ENCODE peak calls at places on chromosomes 12 and 14, in nine cellular contexts. One of them, this sample, is unnamed.

GRCh38 chr12:109952873-109953272 is 43.3 kb downstream of the GIT2 start:
- DNase-seq in GM12878: no peak
- DNase-seq in Calu3: no peak
- DNase-seq in tibial artery: no peak
- DNase-seq in ovary: no peak
- DNase-seq in activated CD8-positive, alpha-beta T cell treated with anti-CD3 and anti-CD28 coated beads for 36 hours: no peak
- DNase-seq in uterus: no peak
- DNase-seq in CD8-positive, alpha-beta T cell: no peak
- DNase-seq in AG09309: no peak
- DNase-seq in this sample: no peak

GRCh38 chr14:100304825-100305445 is 1.3 kb downstream of the SLC25A29 start:
- DNase-seq in ovary: peak; percentile 71
- DNase-seq in GM12878: no peak
- DNase-seq in AG09309: no peak
- DNase-seq in tibial artery: no peak
- DNase-seq in CD8-positive, alpha-beta T cell: peak; percentile 37
- DNase-seq in activated CD8-positive, alpha-beta T cell treated with anti-CD3 and anti-CD28 coated beads for 36 hours: peak; percentile 37
- DNase-seq in uterus: peak; percentile 62
- DNase-seq in Calu3: peak; percentile 62
- DNase-seq in this sample: no peak

GRCh38 chr12:68612245-68612644 is 1.5 kb downstream of the RAP1B start:
- DNase-seq in CD8-positive, alpha-beta T cell: no peak
- DNase-seq in Calu3: no peak
- DNase-seq in GM12878: no peak
- DNase-seq in activated CD8-positive, alpha-beta T cell treated with anti-CD3 and anti-CD28 coated beads for 36 hours: no peak
- DNase-seq in uterus: no peak
- DNase-seq in ovary: no peak
- DNase-seq in AG09309: no peak
- DNase-seq in tibial artery: no peak
- DNase-seq in this sample: no peak

GRCh38 chr12:75480469-75480949 is at the start of gene GLIPR1:
- DNase-seq in CD8-positive, alpha-beta T cell: peak; percentile 76
- DNase-seq in tibial artery: peak; percentile 90
- DNase-seq in AG09309: peak; percentile 98
- DNase-seq in uterus: peak; percentile 85
- DNase-seq in Calu3: peak; percentile 55
- DNase-seq in ovary: peak; percentile 76
- DNase-seq in activated CD8-positive, alpha-beta T cell treated with anti-CD3 and anti-CD28 coated beads for 36 hours: peak; percentile 86
- DNase-seq in GM12878: peak; percentile 72
- DNase-seq in this sample: no peak

GRCh38 chr14:68956728-68957127 is 22.4 kb downstream of the ACTN1 start:
- DNase-seq in uterus: no peak
- DNase-seq in Calu3: no peak
- DNase-seq in AG09309: peak; percentile 45
- DNase-seq in GM12878: no peak
- DNase-seq in activated CD8-positive, alpha-beta T cell treated with anti-CD3 and anti-CD28 coated beads for 36 hours: no peak
- DNase-seq in CD8-positive, alpha-beta T cell: no peak
- DNase-seq in tibial artery: no peak
- DNase-seq in ovary: no peak
- DNase-seq in this sample: no peak

GRCh38 chr14:53925201-53925766 is 31.3 kb downstream of the BMP4 start:
- DNase-seq in ovary: no peak
- DNase-seq in GM12878: no peak
- DNase-seq in tibial artery: no peak
- DNase-seq in CD8-positive, alpha-beta T cell: no peak
- DNase-seq in Calu3: no peak
- DNase-seq in activated CD8-positive, alpha-beta T cell treated with anti-CD3 and anti-CD28 coated beads for 36 hours: no peak
- DNase-seq in AG09309: peak; percentile 45
- DNase-seq in uterus: no peak
- DNase-seq in this sample: no peak

GRCh38 chr14:68250950-68251765 is 431.6 kb downstream of the RAD51B start:
- DNase-seq in ovary: no peak
- DNase-seq in AG09309: no peak
- DNase-seq in CD8-positive, alpha-beta T cell: no peak
- DNase-seq in GM12878: no peak
- DNase-seq in activated CD8-positive, alpha-beta T cell treated with anti-CD3 and anti-CD28 coated beads for 36 hours: no peak
- DNase-seq in uterus: no peak
- DNase-seq in Calu3: no peak
- DNase-seq in tibial artery: no peak
- DNase-seq in this sample: no peak

GRCh38 chr14:96415559-96415958 is 23.6 kb downstream of the AK7 start:
- DNase-seq in GM12878: no peak
- DNase-seq in uterus: no peak
- DNase-seq in activated CD8-positive, alpha-beta T cell treated with anti-CD3 and anti-CD28 coated beads for 36 hours: no peak
- DNase-seq in CD8-positive, alpha-beta T cell: no peak
- DNase-seq in tibial artery: no peak
- DNase-seq in AG09309: no peak
- DNase-seq in ovary: no peak
- DNase-seq in Calu3: no peak
- DNase-seq in this sample: no peak

GRCh38 chr14:94689218-94689984 is 77.2 kb downstream of the SERPINA3 start:
- DNase-seq in AG09309: no peak
- DNase-seq in CD8-positive, alpha-beta T cell: peak; percentile 27
- DNase-seq in uterus: peak; percentile 30
- DNase-seq in ovary: peak; percentile 76
- DNase-seq in tibial artery: peak; percentile 72
- DNase-seq in activated CD8-positive, alpha-beta T cell treated with anti-CD3 and anti-CD28 coated beads for 36 hours: peak; percentile 63
- DNase-seq in GM12878: no peak
- DNase-seq in Calu3: peak; percentile 84
- DNase-seq in this sample: peak; percentile 93
- TF ChIP-seq CTCF in AG09309: peak; percentile 78
- TF ChIP-seq CTCF in CD8-positive, alpha-beta T cell: peak; percentile 72
- TF ChIP-seq CTCF in uterus: peak; percentile 83
- TF ChIP-seq CTCF in ovary: peak; percentile 90
- TF ChIP-seq CTCF in tibial artery: peak; percentile 97
- TF ChIP-seq CTCF in activated CD8-positive, alpha-beta T cell treated with anti-CD3 and anti-CD28 coated beads for 36 hours: peak; percentile 95
- TF ChIP-seq CTCF in GM12878: peak; percentile 79
- TF ChIP-seq CTCF in Calu3: peak; percentile 92
- TF ChIP-seq CTCF in this sample: peak; percentile 93

GRCh38 chr14:102571043-102571442 is 21.4 kb upstream of the RCOR1 start:
- DNase-seq in Calu3: no peak
- DNase-seq in CD8-positive, alpha-beta T cell: no peak
- DNase-seq in AG09309: no peak
- DNase-seq in uterus: no peak
- DNase-seq in GM12878: no peak
- DNase-seq in ovary: no peak
- DNase-seq in tibial artery: no peak
- DNase-seq in activated CD8-positive, alpha-beta T cell treated with anti-CD3 and anti-CD28 coated beads for 36 hours: no peak
- DNase-seq in this sample: no peak

GRCh38 chr14:102565331-102565887 is 27.0 kb upstream of the RCOR1 start:
- DNase-seq in AG09309: no peak
- DNase-seq in tibial artery: no peak
- DNase-seq in Calu3: no peak
- DNase-seq in activated CD8-positive, alpha-beta T cell treated with anti-CD3 and anti-CD28 coated beads for 36 hours: no peak
- DNase-seq in GM12878: peak; percentile 57
- DNase-seq in ovary: no peak
- DNase-seq in CD8-positive, alpha-beta T cell: no peak
- DNase-seq in uterus: no peak
- DNase-seq in this sample: no peak

GRCh38 chr14:102570334-102570995 is 22.0 kb upstream of the RCOR1 start:
- DNase-seq in CD8-positive, alpha-beta T cell: no peak
- DNase-seq in GM12878: no peak
- DNase-seq in uterus: no peak
- DNase-seq in activated CD8-positive, alpha-beta T cell treated with anti-CD3 and anti-CD28 coated beads for 36 hours: no peak
- DNase-seq in tibial artery: no peak
- DNase-seq in ovary: no peak
- DNase-seq in AG09309: no peak
- DNase-seq in Calu3: no peak
- DNase-seq in this sample: no peak

GRCh38 chr14:102568115-102568614 is 24.3 kb upstream of the RCOR1 start:
- DNase-seq in CD8-positive, alpha-beta T cell: peak; percentile 47
- DNase-seq in GM12878: no peak
- DNase-seq in uterus: no peak
- DNase-seq in tibial artery: no peak
- DNase-seq in Calu3: peak; percentile 63
- DNase-seq in activated CD8-positive, alpha-beta T cell treated with anti-CD3 and anti-CD28 coated beads for 36 hours: peak; percentile 78
- DNase-seq in AG09309: no peak
- DNase-seq in ovary: no peak
- DNase-seq in this sample: no peak

GRCh38 chr14:102565959-102566358 is 26.5 kb upstream of the RCOR1 start:
- DNase-seq in AG09309: no peak
- DNase-seq in tibial artery: no peak
- DNase-seq in Calu3: no peak
- DNase-seq in activated CD8-positive, alpha-beta T cell treated with anti-CD3 and anti-CD28 coated beads for 36 hours: no peak
- DNase-seq in GM12878: no peak
- DNase-seq in ovary: no peak
- DNase-seq in uterus: no peak
- DNase-seq in CD8-positive, alpha-beta T cell: no peak
- DNase-seq in this sample: no peak
- TF ChIP-seq CTCF in AG09309: no peak
- TF ChIP-seq CTCF in tibial artery: no peak
- TF ChIP-seq CTCF in Calu3: no peak
- TF ChIP-seq CTCF in activated CD8-positive, alpha-beta T cell treated with anti-CD3 and anti-CD28 coated beads for 36 hours: no peak
- TF ChIP-seq CTCF in GM12878: no peak
- TF ChIP-seq CTCF in ovary: no peak
- TF ChIP-seq CTCF in uterus: no peak
- TF ChIP-seq CTCF in CD8-positive, alpha-beta T cell: no peak
- TF ChIP-seq CTCF in this sample: no peak

GRCh38 chr12:131833896-131834641 is 5.9 kb downstream of the MMP17 start:
- DNase-seq in uterus: no peak
- DNase-seq in tibial artery: peak; percentile 56
- DNase-seq in activated CD8-positive, alpha-beta T cell treated with anti-CD3 and anti-CD28 coated beads for 36 hours: no peak
- DNase-seq in ovary: no peak
- DNase-seq in GM12878: no peak
- DNase-seq in Calu3: no peak
- DNase-seq in AG09309: no peak
- DNase-seq in CD8-positive, alpha-beta T cell: no peak
- DNase-seq in this sample: no peak
- TF ChIP-seq CTCF in uterus: no peak
- TF ChIP-seq CTCF in tibial artery: no peak
- TF ChIP-seq CTCF in activated CD8-positive, alpha-beta T cell treated with anti-CD3 and anti-CD28 coated beads for 36 hours: no peak
- TF ChIP-seq CTCF in ovary: no peak
- TF ChIP-seq CTCF in GM12878: peak; percentile 31
- TF ChIP-seq CTCF in Calu3: peak; percentile 54
- TF ChIP-seq CTCF in AG09309: peak; percentile 45
- TF ChIP-seq CTCF in CD8-positive, alpha-beta T cell: no peak
- TF ChIP-seq CTCF in this sample: no peak

DNA sequence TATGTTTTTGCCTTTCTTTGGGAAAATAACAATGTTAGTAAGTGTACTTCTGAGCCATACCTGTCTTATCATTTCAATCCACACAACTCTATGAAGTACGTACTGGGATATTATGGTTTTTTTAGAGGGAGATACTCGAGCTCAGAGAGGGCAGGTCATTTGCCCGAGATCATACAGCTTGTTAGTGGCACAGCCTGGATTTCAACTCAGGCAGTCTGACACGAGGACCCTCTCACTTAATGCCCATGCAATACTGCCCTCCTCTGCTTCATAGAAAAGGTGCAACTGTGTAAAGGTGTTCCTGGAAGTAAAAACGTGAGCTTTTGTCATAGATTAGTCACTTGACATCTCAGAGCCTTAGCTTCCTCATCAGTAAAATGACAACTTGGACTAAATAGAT is 128.0 kb downstream of the NDUFA12 start:
- DNase-seq in uterus: no peak
- DNase-seq in tibial artery: no peak
- DNase-seq in Calu3: peak; percentile 55
- DNase-seq in AG09309: no peak
- DNase-seq in ovary: peak; percentile 23
- DNase-seq in GM12878: peak; percentile 86
- DNase-seq in CD8-positive, alpha-beta T cell: no peak
- DNase-seq in activated CD8-positive, alpha-beta T cell treated with anti-CD3 and anti-CD28 coated beads for 36 hours: peak; percentile 27
- DNase-seq in this sample: no peak
- TF ChIP-seq CTCF in uterus: peak; percentile 11
- TF ChIP-seq CTCF in tibial artery: no peak
- TF ChIP-seq CTCF in Calu3: no peak
- TF ChIP-seq CTCF in AG09309: no peak
- TF ChIP-seq CTCF in ovary: peak; percentile 27
- TF ChIP-seq CTCF in GM12878: peak; percentile 83
- TF ChIP-seq CTCF in CD8-positive, alpha-beta T cell: no peak
- TF ChIP-seq CTCF in activated CD8-positive, alpha-beta T cell treated with anti-CD3 and anti-CD28 coated beads for 36 hours: peak; percentile 45
- TF ChIP-seq CTCF in this sample: no peak

GRCh38 chr14:106605548-106606448 is 1079.4 kb downstream of the TMEM121 start:
- DNase-seq in Calu3: peak; percentile 53
- DNase-seq in tibial artery: no peak
- DNase-seq in activated CD8-positive, alpha-beta T cell treated with anti-CD3 and anti-CD28 coated beads for 36 hours: peak; percentile 94
- DNase-seq in GM12878: peak; percentile 21
- DNase-seq in AG09309: no peak
- DNase-seq in CD8-positive, alpha-beta T cell: peak; percentile 85
- DNase-seq in ovary: no peak
- DNase-seq in uterus: no peak
- DNase-seq in this sample: no peak
- TF ChIP-seq CTCF in Calu3: peak; percentile 14
- TF ChIP-seq CTCF in tibial artery: no peak
- TF ChIP-seq CTCF in activated CD8-positive, alpha-beta T cell treated with anti-CD3 and anti-CD28 coated beads for 36 hours: peak; percentile 75
- TF ChIP-seq CTCF in GM12878: peak; percentile 69
- TF ChIP-seq CTCF in AG09309: no peak
- TF ChIP-seq CTCF in CD8-positive, alpha-beta T cell: peak; percentile 76
- TF ChIP-seq CTCF in ovary: no peak
- TF ChIP-seq CTCF in uterus: no peak
- TF ChIP-seq CTCF in this sample: no peak

GRCh38 chr12:64670856-64671639 is 60.8 kb downstream of the RASSF3 start:
- DNase-seq in tibial artery: no peak
- DNase-seq in uterus: peak; percentile 56
- DNase-seq in AG09309: no peak
- DNase-seq in Calu3: peak; percentile 37
- DNase-seq in activated CD8-positive, alpha-beta T cell treated with anti-CD3 and anti-CD28 coated beads for 36 hours: peak; percentile 52
- DNase-seq in GM12878: no peak
- DNase-seq in CD8-positive, alpha-beta T cell: no peak
- DNase-seq in ovary: peak; percentile 38
- DNase-seq in this sample: no peak

GRCh38 chr12:64672925-64673409 is 62.7 kb downstream of the RASSF3 start:
- DNase-seq in AG09309: no peak
- DNase-seq in Calu3: peak; percentile 85
- DNase-seq in activated CD8-positive, alpha-beta T cell treated with anti-CD3 and anti-CD28 coated beads for 36 hours: peak; percentile 51
- DNase-seq in ovary: peak; percentile 71
- DNase-seq in uterus: peak; percentile 66
- DNase-seq in tibial artery: no peak
- DNase-seq in CD8-positive, alpha-beta T cell: peak; percentile 35
- DNase-seq in GM12878: no peak
- DNase-seq in this sample: peak; percentile 23

GRCh38 chr12:64669270-64669842 is 59.1 kb downstream of the RASSF3 start:
- DNase-seq in GM12878: peak; percentile 73
- DNase-seq in tibial artery: peak; percentile 79
- DNase-seq in ovary: peak; percentile 50
- DNase-seq in Calu3: peak; percentile 63
- DNase-seq in uterus: peak; percentile 46
- DNase-seq in AG09309: no peak
- DNase-seq in activated CD8-positive, alpha-beta T cell treated with anti-CD3 and anti-CD28 coated beads for 36 hours: peak; percentile 43
- DNase-seq in CD8-positive, alpha-beta T cell: peak; percentile 38
- DNase-seq in this sample: no peak

GRCh38 chr12:64671682-64672081 is 61.4 kb downstream of the RASSF3 start:
- DNase-seq in CD8-positive, alpha-beta T cell: no peak
- DNase-seq in tibial artery: no peak
- DNase-seq in uterus: no peak
- DNase-seq in GM12878: no peak
- DNase-seq in ovary: no peak
- DNase-seq in Calu3: no peak
- DNase-seq in activated CD8-positive, alpha-beta T cell treated with anti-CD3 and anti-CD28 coated beads for 36 hours: no peak
- DNase-seq in AG09309: no peak
- DNase-seq in this sample: no peak

DNA sequence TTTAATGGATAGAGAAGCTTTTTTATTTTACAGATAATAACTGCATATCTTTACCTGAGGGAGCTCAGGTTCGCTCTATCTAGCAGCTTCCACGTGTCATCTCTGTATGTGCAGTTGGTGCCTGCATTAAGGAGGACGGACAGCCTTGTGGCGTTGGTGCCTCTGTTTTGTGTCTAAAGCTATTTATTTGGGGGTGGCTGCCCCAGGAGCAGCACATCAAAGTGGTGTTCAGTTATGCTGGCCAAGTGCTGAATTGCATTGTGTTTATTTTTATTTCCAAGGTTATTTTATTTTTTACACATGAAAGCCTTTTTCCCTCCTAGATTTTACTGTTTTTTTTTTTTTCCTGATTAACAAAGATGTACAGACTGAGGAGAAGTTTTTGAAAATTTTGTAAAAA is 59.7 kb downstream of the RASSF3 start:
- DNase-seq in tibial artery: no peak
- DNase-seq in Calu3: no peak
- DNase-seq in AG09309: no peak
- DNase-seq in uterus: no peak
- DNase-seq in CD8-positive, alpha-beta T cell: no peak
- DNase-seq in GM12878: no peak
- DNase-seq in ovary: no peak
- DNase-seq in activated CD8-positive, alpha-beta T cell treated with anti-CD3 and anti-CD28 coated beads for 36 hours: peak; percentile 33
- DNase-seq in this sample: no peak
- TF ChIP-seq CTCF in tibial artery: no peak
- TF ChIP-seq CTCF in Calu3: no peak
- TF ChIP-seq CTCF in AG09309: no peak
- TF ChIP-seq CTCF in uterus: no peak
- TF ChIP-seq CTCF in CD8-positive, alpha-beta T cell: peak; percentile 22
- TF ChIP-seq CTCF in GM12878: no peak
- TF ChIP-seq CTCF in ovary: peak; percentile 27
- TF ChIP-seq CTCF in activated CD8-positive, alpha-beta T cell treated with anti-CD3 and anti-CD28 coated beads for 36 hours: no peak
- TF ChIP-seq CTCF in this sample: no peak